ENCODE peak calls at places on chromosome 1, in four cellular contexts. D, B, G and N are unnamed samples.

GRCh38 chr1:203796223-203796747 is 862 bp downstream of the ZBED6 start:
- DNase-seq in G (peak; percentile 34), B (no peak), D (peak; percentile 20), N (peak; percentile 35)

GRCh38 chr1:15252547-15252835 is 5.5 kb downstream of the FHAD1 start:
- DNase-seq in D (no peak), G (no peak), B (no peak), N (no peak)

GRCh38 chr1:165508291-165508690 is 35.5 kb upstream of the LRRC52 start:
- DNase-seq in G (no peak), D (no peak), B (no peak), N (no peak)

GRCh38 chr1:212470059-212470458 is 37.3 kb downstream of the NENF start:
- DNase-seq in G (peak; percentile 32), B (no peak), D (peak; percentile 92), N (peak; percentile 82)

GRCh38 chr1:38005195-38006007 is at the start of gene FHL3:
- DNase-seq in D (peak; percentile 56), B (no peak), G (peak; percentile 56), N (peak; percentile 92)

GRCh38 chr1:30804381-30804780 is 46.8 kb upstream of the LAPTM5 start:
- DNase-seq in G (no peak), B (no peak), D (no peak), N (no peak)

GRCh38 chr1:162756523-162756922 is 34.0 kb upstream of the HSD17B7 start:
- DNase-seq in D (no peak), G (no peak), B (no peak), N (no peak)

GRCh38 chr1:2848006-2848670 is 46.6 kb upstream of the TTC34 start:
- DNase-seq in B (no peak), D (no peak), G (no peak), N (no peak)

GRCh38 chr1:169217621-169218020 is 111.1 kb downstream of the ATP1B1 start:
- DNase-seq in B (no peak), D (no peak), G (no peak), N (no peak)